ENCODE peak calls at places on chromosomes 12 and 14, in eight cellular contexts. One of them, this sample, is unnamed.

GRCh38 chr12:120093592-120094355 is 22.8 kb downstream of the RAB35 start:
- DNase-seq in HFF-Myc: no peak
- DNase-seq in BE2C: peak
- DNase-seq in GM10248: no peak
- DNase-seq in ascending aorta: no peak
- DNase-seq in endothelial cell: no peak
- DNase-seq in BJ: no peak
- DNase-seq in WTC11: peak
- DNase-seq in this sample: peak

GRCh38 chr12:30719060-30719459 is 23.4 kb upstream of the IPO8 start:
- DNase-seq in HFF-Myc: no peak
- DNase-seq in BE2C: no peak
- DNase-seq in GM10248: no peak
- DNase-seq in ascending aorta: no peak
- DNase-seq in endothelial cell: no peak
- DNase-seq in BJ: peak
- DNase-seq in WTC11: no peak
- DNase-seq in this sample: no peak

GRCh38 chr12:267581-268482 is 5.2 kb upstream of the SLC6A13 start:
- DNase-seq in HFF-Myc: no peak
- DNase-seq in BE2C: no peak
- DNase-seq in GM10248: no peak
- DNase-seq in ascending aorta: no peak
- DNase-seq in endothelial cell: no peak
- DNase-seq in BJ: no peak
- DNase-seq in WTC11: no peak
- DNase-seq in this sample: no peak

GRCh38 chr12:64678835-64679234 is 68.5 kb downstream of the RASSF3 start:
- DNase-seq in HFF-Myc: no peak
- DNase-seq in BE2C: no peak
- DNase-seq in GM10248: no peak
- DNase-seq in ascending aorta: no peak
- DNase-seq in endothelial cell: no peak
- DNase-seq in BJ: no peak
- DNase-seq in WTC11: no peak
- DNase-seq in this sample: no peak

GRCh38 chr12:58809064-58809607 is 111.2 kb downstream of the LRIG3 start:
- DNase-seq in HFF-Myc: no peak
- DNase-seq in BE2C: no peak
- DNase-seq in GM10248: no peak
- DNase-seq in ascending aorta: no peak
- DNase-seq in endothelial cell: no peak
- DNase-seq in BJ: no peak
- DNase-seq in WTC11: no peak
- DNase-seq in this sample: no peak

GRCh38 chr12:119659289-119659897 is 8.5 kb upstream of the PRKAB1 start:
- DNase-seq in HFF-Myc: no peak
- DNase-seq in BE2C: peak
- DNase-seq in GM10248: peak
- DNase-seq in ascending aorta: no peak
- DNase-seq in endothelial cell: peak
- DNase-seq in BJ: no peak
- DNase-seq in WTC11: peak
- DNase-seq in this sample: peak

GRCh38 chr12:57760347-57760982 is 5.6 kb downstream of the MARCHF9 start:
- DNase-seq in HFF-Myc: no peak
- DNase-seq in BE2C: no peak
- DNase-seq in GM10248: no peak
- DNase-seq in ascending aorta: no peak
- DNase-seq in endothelial cell: peak
- DNase-seq in BJ: no peak
- DNase-seq in WTC11: peak
- DNase-seq in this sample: no peak

GRCh38 chr12:75863475-75863874 is 168.1 kb downstream of the PHLDA1 start:
- DNase-seq in HFF-Myc: no peak
- DNase-seq in BE2C: peak
- DNase-seq in GM10248: no peak
- DNase-seq in ascending aorta: no peak
- DNase-seq in endothelial cell: no peak
- DNase-seq in BJ: no peak
- DNase-seq in WTC11: no peak
- DNase-seq in this sample: no peak

GRCh38 chr14:99511421-99512109 is 30.4 kb downstream of the CCNK start:
- DNase-seq in HFF-Myc: no peak
- DNase-seq in BE2C: peak
- DNase-seq in GM10248: no peak
- DNase-seq in ascending aorta: no peak
- DNase-seq in endothelial cell: no peak
- DNase-seq in BJ: no peak
- DNase-seq in WTC11: no peak
- DNase-seq in this sample: no peak

GRCh38 chr14:95360828-95361227 is 41.1 kb upstream of the CLMN start:
- DNase-seq in HFF-Myc: no peak
- DNase-seq in BE2C: no peak
- DNase-seq in GM10248: no peak
- DNase-seq in ascending aorta: no peak
- DNase-seq in endothelial cell: no peak
- DNase-seq in BJ: no peak
- DNase-seq in WTC11: peak
- DNase-seq in this sample: no peak

DNA sequence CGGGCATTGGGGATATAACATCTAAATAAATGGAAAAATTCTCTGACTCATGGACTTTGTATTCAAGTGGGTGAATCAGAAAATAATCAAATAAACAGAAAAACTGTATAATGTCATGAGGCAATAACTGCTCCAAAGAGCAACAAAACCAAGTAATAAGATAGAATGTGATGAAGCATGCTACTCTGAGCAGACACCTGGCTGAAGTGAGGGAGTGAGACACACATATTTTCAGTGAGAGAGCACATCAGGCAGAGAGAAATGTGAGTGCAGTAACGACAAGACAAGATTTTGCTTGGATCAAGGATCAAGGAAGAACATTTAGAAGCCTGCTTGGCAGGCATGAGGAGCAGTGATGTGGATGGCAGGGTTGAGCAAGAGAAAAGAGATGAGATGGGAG is 75.8 kb upstream of the CCDC91 start:
- DNase-seq in HFF-Myc: no peak
- DNase-seq in BE2C: no peak
- DNase-seq in GM10248: no peak
- DNase-seq in ascending aorta: no peak
- DNase-seq in endothelial cell: no peak
- DNase-seq in BJ: no peak
- DNase-seq in WTC11: no peak
- DNase-seq in this sample: no peak
- TF ChIP-seq CTCF in HFF-Myc: no peak
- TF ChIP-seq CTCF in BE2C: no peak
- TF ChIP-seq CTCF in GM10248: no peak
- TF ChIP-seq CTCF in ascending aorta: no peak
- TF ChIP-seq CTCF in endothelial cell: no peak
- TF ChIP-seq CTCF in BJ: no peak
- TF ChIP-seq CTCF in WTC11: no peak
- TF ChIP-seq CTCF in this sample: no peak

GRCh38 chr12:113133036-113133435 is 2.5 kb downstream of the RASAL1 start:
- DNase-seq in HFF-Myc: no peak
- DNase-seq in BE2C: peak
- DNase-seq in GM10248: no peak
- DNase-seq in ascending aorta: no peak
- DNase-seq in endothelial cell: no peak
- DNase-seq in BJ: no peak
- DNase-seq in WTC11: no peak
- DNase-seq in this sample: no peak

GRCh38 chr12:113129664-113130456 is 5.7 kb downstream of the RASAL1 start:
- DNase-seq in HFF-Myc: no peak
- DNase-seq in BE2C: no peak
- DNase-seq in GM10248: no peak
- DNase-seq in ascending aorta: no peak
- DNase-seq in endothelial cell: no peak
- DNase-seq in BJ: no peak
- DNase-seq in WTC11: no peak
- DNase-seq in this sample: no peak

GRCh38 chr12:113128802-113129663 is 6.5 kb downstream of the RASAL1 start:
- DNase-seq in HFF-Myc: no peak
- DNase-seq in BE2C: no peak
- DNase-seq in GM10248: no peak
- DNase-seq in ascending aorta: no peak
- DNase-seq in endothelial cell: no peak
- DNase-seq in BJ: no peak
- DNase-seq in WTC11: no peak
- DNase-seq in this sample: no peak

GRCh38 chr12:113131556-113131955 is 4.0 kb downstream of the RASAL1 start:
- DNase-seq in HFF-Myc: no peak
- DNase-seq in BE2C: no peak
- DNase-seq in GM10248: no peak
- DNase-seq in ascending aorta: no peak
- DNase-seq in endothelial cell: no peak
- DNase-seq in BJ: no peak
- DNase-seq in WTC11: no peak
- DNase-seq in this sample: no peak

DNA sequence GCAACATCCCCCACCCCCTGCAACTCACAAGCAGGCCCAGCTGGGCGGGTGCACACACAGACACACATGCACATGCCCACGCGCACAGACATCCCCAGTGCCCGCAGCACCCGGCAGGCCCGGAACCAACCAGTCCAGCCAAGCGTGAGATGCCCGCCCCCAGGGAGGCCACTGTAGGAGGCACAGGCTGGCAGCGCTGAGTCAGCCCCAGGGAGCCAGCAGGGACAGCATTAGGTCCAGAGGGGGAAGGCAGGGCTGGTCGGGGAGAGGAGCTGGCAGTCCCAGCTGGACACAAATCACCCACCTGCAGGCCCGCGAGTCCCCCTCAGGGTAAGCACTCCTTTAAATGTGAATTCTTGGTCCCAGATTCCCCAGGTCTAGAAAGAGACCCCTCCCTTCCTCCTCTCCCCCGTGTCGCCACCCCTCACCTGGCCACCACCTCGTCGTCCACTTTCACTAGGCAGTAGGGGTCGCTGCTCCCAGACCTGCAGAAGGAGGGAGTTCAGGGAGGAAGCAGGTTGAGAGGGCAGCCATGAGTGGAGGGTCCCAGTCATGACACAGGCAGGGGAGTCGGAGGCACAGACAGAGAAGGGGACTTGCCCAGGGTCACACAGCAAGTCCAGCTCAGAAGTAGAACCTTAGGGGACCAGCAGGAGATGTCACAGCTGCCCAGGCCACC is 5.0 kb downstream of the RASAL1 start:
- DNase-seq in HFF-Myc: no peak
- DNase-seq in BE2C: peak
- DNase-seq in GM10248: no peak
- DNase-seq in ascending aorta: no peak
- DNase-seq in endothelial cell: no peak
- DNase-seq in BJ: no peak
- DNase-seq in WTC11: peak
- DNase-seq in this sample: peak
- TF ChIP-seq CTCF in HFF-Myc: peak
- TF ChIP-seq CTCF in BE2C: peak
- TF ChIP-seq CTCF in GM10248: peak
- TF ChIP-seq CTCF in ascending aorta: no peak
- TF ChIP-seq CTCF in endothelial cell: no peak
- TF ChIP-seq CTCF in BJ: no peak
- TF ChIP-seq CTCF in WTC11: no peak
- TF ChIP-seq CTCF in this sample: peak

GRCh38 chr12:91811481-91812287 is 334.0 kb downstream of the BTG1 start:
- DNase-seq in HFF-Myc: no peak
- DNase-seq in BE2C: peak
- DNase-seq in GM10248: peak
- DNase-seq in ascending aorta: no peak
- DNase-seq in endothelial cell: peak
- DNase-seq in BJ: peak
- DNase-seq in WTC11: peak
- DNase-seq in this sample: peak
- TF ChIP-seq CTCF in HFF-Myc: peak
- TF ChIP-seq CTCF in BE2C: peak
- TF ChIP-seq CTCF in GM10248: peak
- TF ChIP-seq CTCF in ascending aorta: peak
- TF ChIP-seq CTCF in endothelial cell: peak
- TF ChIP-seq CTCF in BJ: peak
- TF ChIP-seq CTCF in WTC11: peak
- TF ChIP-seq CTCF in this sample: peak

DNA sequence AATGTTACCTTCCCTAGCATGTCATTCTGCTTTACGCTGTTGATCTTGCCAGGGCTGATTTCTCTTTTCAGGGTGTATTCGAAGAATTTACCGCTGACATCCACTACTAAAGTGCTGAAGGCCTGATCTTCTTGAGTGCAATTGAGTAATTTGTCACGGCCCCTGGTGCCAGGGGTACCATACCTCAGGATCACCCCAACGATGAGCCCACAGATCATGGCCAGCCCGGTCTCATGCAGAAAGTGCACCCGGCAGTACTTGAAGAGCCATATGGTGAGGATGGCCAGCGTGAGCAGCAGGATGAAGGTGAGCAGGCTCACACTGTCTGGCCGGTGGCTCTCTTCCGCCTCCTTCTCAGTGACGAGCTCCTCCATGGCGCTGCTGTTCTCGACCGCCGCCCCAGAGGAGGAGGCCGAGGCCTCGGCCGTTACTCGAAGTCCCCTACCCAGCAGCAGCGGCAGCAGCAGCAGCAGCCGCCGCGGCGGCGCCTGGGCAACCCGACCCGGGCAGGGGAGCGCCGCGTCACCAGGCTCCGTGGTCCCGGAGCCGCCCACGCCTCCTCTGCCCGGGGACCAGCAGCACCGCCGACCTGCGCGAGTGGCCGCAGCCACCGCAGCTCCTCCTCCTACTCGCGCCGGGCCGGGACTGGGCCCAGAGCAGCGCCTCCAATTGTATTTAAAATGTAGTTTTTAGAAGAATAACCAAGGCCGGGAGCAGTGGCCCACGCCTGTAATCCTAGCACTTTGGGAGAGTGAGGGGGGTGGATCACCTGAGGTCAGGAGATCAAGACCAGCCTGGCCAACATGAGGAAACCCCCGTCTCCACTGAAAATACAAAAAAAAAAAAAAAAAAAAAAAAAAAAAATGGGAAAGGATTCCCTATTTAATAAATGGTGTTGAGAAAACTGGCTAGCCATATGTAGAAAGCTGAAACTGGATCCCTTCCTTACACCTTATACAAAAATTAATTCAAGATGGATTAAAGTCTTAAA is 58.5 kb upstream of the TMPO start:
- DNase-seq in HFF-Myc: no peak
- DNase-seq in BE2C: peak
- DNase-seq in GM10248: peak
- DNase-seq in ascending aorta: no peak
- DNase-seq in endothelial cell: peak
- DNase-seq in BJ: no peak
- DNase-seq in WTC11: peak
- DNase-seq in this sample: peak
- TF ChIP-seq CTCF in HFF-Myc: no peak
- TF ChIP-seq CTCF in BE2C: no peak
- TF ChIP-seq CTCF in GM10248: no peak
- TF ChIP-seq CTCF in ascending aorta: no peak
- TF ChIP-seq CTCF in endothelial cell: no peak
- TF ChIP-seq CTCF in BJ: no peak
- TF ChIP-seq CTCF in WTC11: no peak
- TF ChIP-seq CTCF in this sample: no peak